ENCODE peak calls at places on chromosomes 6 and 20, in seven cellular contexts. O is naive thymus-derived CD4-positive, alpha-beta T cell; N is dermis microvascular lymphatic vessel endothelial cell; J is activated CD4-positive, alpha-beta T cell treated with anti-CD3 and anti-CD28 coated beads for 24 hours; S is ovary; P is EL; C is lower leg skin. H is an unnamed sample.

GRCh38 chr6:116387374-116387773 is 16.6 kb downstream of the DSE start:
- DNase-seq in O (no peak), N (peak), J (no peak), S (no peak), P (peak), C (no peak), H (no peak)

GRCh38 chr6:120077489-120077888 is 727.9 kb upstream of the MAN1A1 start:
- DNase-seq in O (no peak), N (no peak), J (no peak), S (no peak), P (peak), C (peak), H (no peak)

GRCh38 chr6:142457638-142458406 is 156.0 kb downstream of the ADGRG6 start:
- DNase-seq in O (no peak), N (no peak), J (no peak), S (no peak), P (no peak), C (no peak), H (no peak)

GRCh38 chr6:42043787-42044475 is 6.4 kb upstream of the TAF8 start:
- DNase-seq in O (peak), N (peak), J (peak), S (peak), P (peak), C (peak), H (peak)

GRCh38 chr6:151387581-151387980 is 3.8 kb downstream of the ZBTB2 start:
- DNase-seq in O (no peak), N (no peak), J (no peak), S (no peak), P (peak), C (no peak), H (no peak)

GRCh38 chr20:13821876-13822275 is 37.0 kb downstream of the NDUFAF5 start:
- DNase-seq in O (no peak), N (no peak), J (no peak), S (no peak), P (peak), C (no peak), H (no peak)

GRCh38 chr20:36281785-36282380 is 24.3 kb upstream of the DLGAP4 start:
- DNase-seq in O (no peak), N (no peak), J (no peak), S (no peak), P (no peak), C (peak), H (no peak)

GRCh38 chr20:21702553-21703467 is 2.7 kb upstream of the PAX1 start:
- DNase-seq in O (no peak), N (peak), J (peak), S (peak), P (peak), C (peak), H (no peak)

GRCh38 chr6:37705239-37706051 is 7.8 kb upstream of the MDGA1 start:
- DNase-seq in O (peak), N (peak), J (peak), S (peak), P (peak), C (peak), H (peak)

H was measured in stimulated activated effector memory CD8-positive, alpha-beta T cell treated with anti-CD3 and anti-CD28 coated beads, Interleukin-12 subunit alpha, Interleukin-12 subunit beta, amount 100 ng/mL, for 72 hours.